ENCODE peak calls at places on chromosomes 5 and 9, in nine cellular contexts. One of them, this sample, is unnamed.

GRCh38 chr5:133527311-133527710 is 85.0 kb downstream of the FSTL4 start:
- DNase-seq in lower lobe of right lung: no peak
- DNase-seq in right cardiac atrium: no peak
- DNase-seq in bronchial epithelial cell: peak; percentile 36
- DNase-seq in heart left ventricle: no peak
- DNase-seq in psoas muscle: no peak
- DNase-seq in Peyer's patch: no peak
- DNase-seq in coronary artery: no peak
- DNase-seq in fibroblast of the aortic adventitia: peak; percentile 4
- DNase-seq in this sample: no peak

GRCh38 chr5:33313150-33313549 is 127.6 kb upstream of the TARS1 start:
- DNase-seq in lower lobe of right lung: no peak
- DNase-seq in right cardiac atrium: no peak
- DNase-seq in bronchial epithelial cell: peak; percentile 100
- DNase-seq in heart left ventricle: no peak
- DNase-seq in psoas muscle: no peak
- DNase-seq in Peyer's patch: peak; percentile 65
- DNase-seq in coronary artery: no peak
- DNase-seq in fibroblast of the aortic adventitia: peak; percentile 99
- DNase-seq in this sample: peak; percentile 91

GRCh38 chr5:151098185-151098813 is 17.5 kb upstream of the TNIP1 start:
- DNase-seq in lower lobe of right lung: no peak
- DNase-seq in right cardiac atrium: no peak
- DNase-seq in bronchial epithelial cell: no peak
- DNase-seq in heart left ventricle: no peak
- DNase-seq in psoas muscle: no peak
- DNase-seq in Peyer's patch: no peak
- DNase-seq in coronary artery: no peak
- DNase-seq in fibroblast of the aortic adventitia: no peak
- DNase-seq in this sample: no peak

GRCh38 chr9:126838895-126839294 is 21.5 kb upstream of the ZBTB34 start:
- DNase-seq in lower lobe of right lung: no peak
- DNase-seq in right cardiac atrium: no peak
- DNase-seq in bronchial epithelial cell: no peak
- DNase-seq in heart left ventricle: no peak
- DNase-seq in psoas muscle: no peak
- DNase-seq in Peyer's patch: no peak
- DNase-seq in coronary artery: no peak
- DNase-seq in fibroblast of the aortic adventitia: no peak
- DNase-seq in this sample: no peak

GRCh38 chr9:128414461-128414860 is 6.2 kb upstream of the CERCAM start:
- DNase-seq in lower lobe of right lung: no peak
- DNase-seq in right cardiac atrium: no peak
- DNase-seq in bronchial epithelial cell: no peak
- DNase-seq in heart left ventricle: no peak
- DNase-seq in psoas muscle: no peak
- DNase-seq in Peyer's patch: no peak
- DNase-seq in coronary artery: no peak
- DNase-seq in fibroblast of the aortic adventitia: no peak
- DNase-seq in this sample: no peak

GRCh38 chr9:111098661-111099060 is 60.4 kb upstream of the LPAR1 start:
- DNase-seq in lower lobe of right lung: no peak
- DNase-seq in right cardiac atrium: no peak
- DNase-seq in bronchial epithelial cell: no peak
- DNase-seq in heart left ventricle: no peak
- DNase-seq in psoas muscle: no peak
- DNase-seq in Peyer's patch: no peak
- DNase-seq in coronary artery: no peak
- DNase-seq in fibroblast of the aortic adventitia: no peak
- DNase-seq in this sample: no peak

GRCh38 chr9:91028166-91028827 is 226.7 kb downstream of the SYK start:
- DNase-seq in lower lobe of right lung: no peak
- DNase-seq in right cardiac atrium: no peak
- DNase-seq in bronchial epithelial cell: no peak
- DNase-seq in heart left ventricle: no peak
- DNase-seq in psoas muscle: no peak
- DNase-seq in Peyer's patch: no peak
- DNase-seq in coronary artery: peak; percentile 47
- DNase-seq in fibroblast of the aortic adventitia: no peak
- DNase-seq in this sample: no peak

GRCh38 chr9:105187781-105188180 is 56.7 kb upstream of the SLC44A1 start:
- DNase-seq in lower lobe of right lung: no peak
- DNase-seq in right cardiac atrium: no peak
- DNase-seq in bronchial epithelial cell: peak; percentile 89
- DNase-seq in heart left ventricle: no peak
- DNase-seq in psoas muscle: no peak
- DNase-seq in Peyer's patch: no peak
- DNase-seq in coronary artery: no peak
- DNase-seq in fibroblast of the aortic adventitia: peak; percentile 89
- DNase-seq in this sample: peak; percentile 91

GRCh38 chr5:177458912-177459350 is 12.3 kb downstream of the PRR7 start:
- DNase-seq in lower lobe of right lung: no peak
- DNase-seq in right cardiac atrium: no peak
- DNase-seq in bronchial epithelial cell: no peak
- DNase-seq in heart left ventricle: no peak
- DNase-seq in psoas muscle: peak; percentile 53
- DNase-seq in Peyer's patch: no peak
- DNase-seq in coronary artery: no peak
- DNase-seq in fibroblast of the aortic adventitia: no peak
- DNase-seq in this sample: no peak

GRCh38 chr9:115757461-115757860 is 396.1 kb upstream of the PAPPA start:
- DNase-seq in lower lobe of right lung: no peak
- DNase-seq in right cardiac atrium: no peak
- DNase-seq in bronchial epithelial cell: peak; percentile 36
- DNase-seq in heart left ventricle: no peak
- DNase-seq in psoas muscle: no peak
- DNase-seq in Peyer's patch: no peak
- DNase-seq in coronary artery: no peak
- DNase-seq in fibroblast of the aortic adventitia: peak; percentile 31
- DNase-seq in this sample: peak; percentile 24

GRCh38 chr5:4189317-4189716 is 593.7 kb downstream of the IRX1 start:
- DNase-seq in lower lobe of right lung: no peak
- DNase-seq in right cardiac atrium: no peak
- DNase-seq in bronchial epithelial cell: no peak
- DNase-seq in heart left ventricle: no peak
- DNase-seq in psoas muscle: no peak
- DNase-seq in Peyer's patch: no peak
- DNase-seq in coronary artery: no peak
- DNase-seq in fibroblast of the aortic adventitia: no peak
- DNase-seq in this sample: no peak

GRCh38 chr9:97293827-97294226 is 13.6 kb upstream of the CCDC180 start:
- DNase-seq in lower lobe of right lung: no peak
- DNase-seq in right cardiac atrium: no peak
- DNase-seq in bronchial epithelial cell: no peak
- DNase-seq in heart left ventricle: no peak
- DNase-seq in psoas muscle: no peak
- DNase-seq in Peyer's patch: no peak
- DNase-seq in coronary artery: no peak
- DNase-seq in fibroblast of the aortic adventitia: no peak
- DNase-seq in this sample: no peak

GRCh38 chr5:150438873-150439546 is 10.5 kb downstream of the RPS14 start:
- DNase-seq in lower lobe of right lung: no peak
- DNase-seq in right cardiac atrium: no peak
- DNase-seq in bronchial epithelial cell: peak; percentile 23
- DNase-seq in heart left ventricle: no peak
- DNase-seq in psoas muscle: no peak
- DNase-seq in Peyer's patch: no peak
- DNase-seq in coronary artery: no peak
- DNase-seq in fibroblast of the aortic adventitia: no peak
- DNase-seq in this sample: peak; percentile 43

GRCh38 chr9:14258840-14259239 is 55.1 kb downstream of the NFIB start:
- DNase-seq in lower lobe of right lung: no peak
- DNase-seq in right cardiac atrium: no peak
- DNase-seq in bronchial epithelial cell: peak; percentile 77
- DNase-seq in heart left ventricle: no peak
- DNase-seq in psoas muscle: no peak
- DNase-seq in Peyer's patch: no peak
- DNase-seq in coronary artery: no peak
- DNase-seq in fibroblast of the aortic adventitia: peak; percentile 83
- DNase-seq in this sample: peak; percentile 78

GRCh38 chr5:40165106-40165788 is 514.5 kb upstream of the PTGER4 start:
- DNase-seq in lower lobe of right lung: no peak
- DNase-seq in right cardiac atrium: no peak
- DNase-seq in bronchial epithelial cell: no peak
- DNase-seq in heart left ventricle: no peak
- DNase-seq in psoas muscle: no peak
- DNase-seq in Peyer's patch: no peak
- DNase-seq in coronary artery: no peak
- DNase-seq in fibroblast of the aortic adventitia: no peak
- DNase-seq in this sample: no peak

DNA sequence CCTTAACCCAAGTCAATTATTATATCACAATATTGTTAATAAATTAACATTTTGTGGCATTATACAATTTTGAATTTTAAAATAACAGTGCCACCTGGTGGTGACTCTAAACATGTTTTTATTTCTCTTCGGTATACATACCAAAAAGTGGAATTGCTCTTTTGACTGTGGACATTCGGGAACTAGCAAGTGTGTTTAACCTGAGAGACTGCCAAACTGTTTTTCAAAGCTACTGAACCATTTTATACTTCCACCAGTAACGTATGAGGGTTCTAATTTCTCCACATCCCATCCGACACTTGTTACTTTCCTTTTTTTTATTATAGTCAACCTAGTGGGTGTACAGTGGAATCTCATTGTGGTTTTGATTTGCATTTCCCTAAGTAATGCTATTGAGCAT is 18.3 kb upstream of the HSDL2 start:
- DNase-seq in lower lobe of right lung: no peak
- DNase-seq in right cardiac atrium: no peak
- DNase-seq in bronchial epithelial cell: peak; percentile 48
- DNase-seq in heart left ventricle: no peak
- DNase-seq in psoas muscle: no peak
- DNase-seq in Peyer's patch: no peak
- DNase-seq in coronary artery: no peak
- DNase-seq in fibroblast of the aortic adventitia: peak; percentile 74
- DNase-seq in this sample: peak; percentile 73
- H3K4me3 ChIP-seq in lower lobe of right lung: no peak overlapping the region
- H3K4me3 ChIP-seq in right cardiac atrium: no peak overlapping the region
- H3K4me3 ChIP-seq in bronchial epithelial cell: no peak overlapping the region
- H3K4me3 ChIP-seq in heart left ventricle: no peak overlapping the region
- H3K4me3 ChIP-seq in psoas muscle: no peak overlapping the region
- H3K4me3 ChIP-seq in Peyer's patch: no peak overlapping the region
- H3K4me3 ChIP-seq in coronary artery: no peak overlapping the region
- H3K4me3 ChIP-seq in fibroblast of the aortic adventitia: no peak overlapping the region
- H3K4me3 ChIP-seq in this sample: no peak overlapping the region

GRCh38 chr9:124767830-124768229 is 3.3 kb downstream of the NR6A1 start:
- DNase-seq in lower lobe of right lung: no peak
- DNase-seq in right cardiac atrium: no peak
- DNase-seq in bronchial epithelial cell: no peak
- DNase-seq in heart left ventricle: no peak
- DNase-seq in psoas muscle: no peak
- DNase-seq in Peyer's patch: no peak
- DNase-seq in coronary artery: no peak
- DNase-seq in fibroblast of the aortic adventitia: no peak
- DNase-seq in this sample: no peak
- H3K4me3 ChIP-seq in lower lobe of right lung: no peak overlapping the region
- H3K4me3 ChIP-seq in right cardiac atrium: no peak overlapping the region
- H3K4me3 ChIP-seq in bronchial epithelial cell: no peak overlapping the region
- H3K4me3 ChIP-seq in heart left ventricle: no peak overlapping the region
- H3K4me3 ChIP-seq in psoas muscle: no peak overlapping the region
- H3K4me3 ChIP-seq in Peyer's patch: no peak overlapping the region
- H3K4me3 ChIP-seq in coronary artery: no peak overlapping the region
- H3K4me3 ChIP-seq in fibroblast of the aortic adventitia: no peak overlapping the region
- H3K4me3 ChIP-seq in this sample: no peak overlapping the region

DNA sequence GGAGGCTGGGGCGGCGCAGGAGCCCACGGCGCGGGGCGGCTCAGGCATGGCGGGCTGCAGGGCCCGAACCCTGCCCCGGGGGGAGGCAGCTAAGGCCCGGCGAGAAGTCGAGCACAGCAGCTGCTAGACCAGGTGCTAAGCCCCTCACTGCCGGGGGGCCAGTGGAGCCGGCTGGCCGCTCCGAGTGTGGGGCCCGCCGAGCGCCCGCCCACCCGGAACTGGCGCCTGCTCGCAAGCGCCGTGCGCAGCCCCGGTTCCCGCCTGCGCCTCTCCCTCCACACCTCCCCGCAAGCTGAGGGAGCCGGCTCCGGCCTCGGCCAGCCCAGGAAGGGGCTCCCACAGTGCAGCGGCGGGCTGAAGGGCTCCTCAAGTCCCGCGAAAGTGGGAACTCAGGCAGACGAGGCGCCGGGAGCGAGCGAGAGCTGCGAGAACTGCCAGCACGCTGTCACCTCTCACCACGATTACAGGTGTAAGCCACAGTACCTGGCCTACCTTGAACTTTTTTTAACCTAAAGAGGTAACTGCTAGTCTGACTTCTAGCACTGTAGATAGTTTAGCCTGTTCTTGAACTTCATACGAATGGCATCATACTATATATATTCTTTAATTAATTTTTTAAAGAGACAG is 35.6 kb downstream of the PTGS1 start:
- DNase-seq in lower lobe of right lung: no peak
- DNase-seq in right cardiac atrium: no peak
- DNase-seq in bronchial epithelial cell: no peak
- DNase-seq in heart left ventricle: no peak
- DNase-seq in psoas muscle: no peak
- DNase-seq in Peyer's patch: no peak
- DNase-seq in coronary artery: no peak
- DNase-seq in fibroblast of the aortic adventitia: no peak
- DNase-seq in this sample: no peak
- H3K4me3 ChIP-seq in lower lobe of right lung: peak overlapping the region; percentile 17
- H3K4me3 ChIP-seq in right cardiac atrium: no peak overlapping the region
- H3K4me3 ChIP-seq in bronchial epithelial cell: no peak overlapping the region
- H3K4me3 ChIP-seq in heart left ventricle: no peak overlapping the region
- H3K4me3 ChIP-seq in psoas muscle: no peak overlapping the region
- H3K4me3 ChIP-seq in Peyer's patch: peak overlapping the region; percentile 55
- H3K4me3 ChIP-seq in coronary artery: no peak overlapping the region
- H3K4me3 ChIP-seq in fibroblast of the aortic adventitia: no peak overlapping the region
- H3K4me3 ChIP-seq in this sample: peak overlapping the region; percentile 55

GRCh38 chr9:74555015-74555414 is 57.9 kb downstream of the RORB start:
- DNase-seq in lower lobe of right lung: no peak
- DNase-seq in right cardiac atrium: no peak
- DNase-seq in bronchial epithelial cell: no peak
- DNase-seq in heart left ventricle: peak; percentile 20
- DNase-seq in psoas muscle: no peak
- DNase-seq in Peyer's patch: no peak
- DNase-seq in coronary artery: no peak
- DNase-seq in fibroblast of the aortic adventitia: no peak
- DNase-seq in this sample: no peak

GRCh38 chr9:74551266-74551665 is 54.1 kb downstream of the RORB start:
- DNase-seq in lower lobe of right lung: no peak
- DNase-seq in right cardiac atrium: no peak
- DNase-seq in bronchial epithelial cell: peak; percentile 66
- DNase-seq in heart left ventricle: no peak
- DNase-seq in psoas muscle: no peak
- DNase-seq in Peyer's patch: no peak
- DNase-seq in coronary artery: no peak
- DNase-seq in fibroblast of the aortic adventitia: no peak
- DNase-seq in this sample: no peak

GRCh38 chr9:74556685-74557084 is 59.5 kb downstream of the RORB start:
- DNase-seq in lower lobe of right lung: no peak
- DNase-seq in right cardiac atrium: no peak
- DNase-seq in bronchial epithelial cell: peak; percentile 85
- DNase-seq in heart left ventricle: no peak
- DNase-seq in psoas muscle: no peak
- DNase-seq in Peyer's patch: no peak
- DNase-seq in coronary artery: no peak
- DNase-seq in fibroblast of the aortic adventitia: no peak
- DNase-seq in this sample: no peak

GRCh38 chr9:74557577-74557976 is 60.4 kb downstream of the RORB start:
- DNase-seq in lower lobe of right lung: no peak
- DNase-seq in right cardiac atrium: no peak
- DNase-seq in bronchial epithelial cell: no peak
- DNase-seq in heart left ventricle: no peak
- DNase-seq in psoas muscle: no peak
- DNase-seq in Peyer's patch: no peak
- DNase-seq in coronary artery: no peak
- DNase-seq in fibroblast of the aortic adventitia: no peak
- DNase-seq in this sample: no peak

GRCh38 chr9:74555625-74556024 is 58.5 kb downstream of the RORB start:
- DNase-seq in lower lobe of right lung: no peak
- DNase-seq in right cardiac atrium: no peak
- DNase-seq in bronchial epithelial cell: no peak
- DNase-seq in heart left ventricle: no peak
- DNase-seq in psoas muscle: no peak
- DNase-seq in Peyer's patch: no peak
- DNase-seq in coronary artery: no peak
- DNase-seq in fibroblast of the aortic adventitia: no peak
- DNase-seq in this sample: no peak
- H3K4me3 ChIP-seq in lower lobe of right lung: no peak overlapping the region
- H3K4me3 ChIP-seq in right cardiac atrium: no peak overlapping the region
- H3K4me3 ChIP-seq in bronchial epithelial cell: no peak overlapping the region
- H3K4me3 ChIP-seq in heart left ventricle: no peak overlapping the region
- H3K4me3 ChIP-seq in psoas muscle: no peak overlapping the region
- H3K4me3 ChIP-seq in Peyer's patch: no peak overlapping the region
- H3K4me3 ChIP-seq in coronary artery: no peak overlapping the region
- H3K4me3 ChIP-seq in fibroblast of the aortic adventitia: no peak overlapping the region
- H3K4me3 ChIP-seq in this sample: no peak overlapping the region

This sample was measured in fibroblast of pulmonary artery.